ENCODE peak calls at places on chromosomes 16 and 17, in eight cellular contexts. Y, T, I, D, S, P, J and W are unnamed samples.

GRCh38 chr17:8071496-8071895 is 16.0 kb downstream of the ALOX12B start:
- DNase-seq in Y (no peak), T (no peak), I (no peak), D (no peak), S (no peak), P (no peak), J (no peak), W (no peak)

GRCh38 chr17:75850928-75851692 is 4.0 kb downstream of the WBP2 start:
- DNase-seq in Y (no peak), T (no peak), I (no peak), D (no peak), S (no peak), P (no peak), J (no peak), W (no peak)

GRCh38 chr16:57629516-57630401 is 1.3 kb downstream of the ADGRG1 start:
- DNase-seq in Y (no peak), T (no peak), I (no peak), D (no peak), S (no peak), P (no peak), J (no peak), W (no peak)

GRCh38 chr16:22933173-22933572 is 119.2 kb downstream of the HS3ST2 start:
- DNase-seq in Y (no peak), T (peak), I (no peak), D (no peak), S (no peak), P (no peak), J (no peak), W (no peak)

GRCh38 chr17:74742153-74742515 is 5.1 kb downstream of the RAB37 start:
- DNase-seq in Y (no peak), T (no peak), I (peak), D (peak), S (peak), P (no peak), J (peak), W (no peak)

GRCh38 chr17:78272914-78273258 is 41.5 kb downstream of the TMEM235 start:
- DNase-seq in Y (no peak), T (no peak), I (no peak), D (no peak), S (no peak), P (no peak), J (no peak), W (no peak)

GRCh38 chr17:44908761-44909326 is 6.5 kb downstream of the GFAP start:
- DNase-seq in Y (no peak), T (no peak), I (no peak), D (no peak), S (no peak), P (no peak), J (no peak), W (no peak)

GRCh38 chr16:72073831-72074230 is 10.8 kb downstream of the HPR start:
- DNase-seq in Y (no peak), T (no peak), I (peak), D (no peak), S (no peak), P (no peak), J (no peak), W (no peak)

GRCh38 chr17:71084219-71084618 is 914.9 kb downstream of the KCNJ2 start:
- DNase-seq in Y (no peak), T (peak), I (no peak), D (no peak), S (peak), P (peak), J (peak), W (no peak)

GRCh38 chr16:50925758-50926357 is 184.0 kb downstream of the CYLD start:
- DNase-seq in Y (no peak), T (no peak), I (no peak), D (no peak), S (no peak), P (no peak), J (no peak), W (no peak)

GRCh38 chr17:11245792-11246191 is 4.8 kb downstream of the SHISA6 start:
- DNase-seq in Y (no peak), T (no peak), I (no peak), D (no peak), S (no peak), P (no peak), J (no peak), W (no peak)

GRCh38 chr17:81126281-81127132 is 38.8 kb upstream of the PVALEF start:
- DNase-seq in Y (no peak), T (no peak), I (no peak), D (no peak), S (no peak), P (no peak), J (no peak), W (no peak)

GRCh38 chr17:51435641-51436091 is 175.3 kb downstream of the UTP18 start:
- DNase-seq in Y (peak), T (peak), I (peak), D (peak), S (peak), P (peak), J (peak), W (no peak)

DNA sequence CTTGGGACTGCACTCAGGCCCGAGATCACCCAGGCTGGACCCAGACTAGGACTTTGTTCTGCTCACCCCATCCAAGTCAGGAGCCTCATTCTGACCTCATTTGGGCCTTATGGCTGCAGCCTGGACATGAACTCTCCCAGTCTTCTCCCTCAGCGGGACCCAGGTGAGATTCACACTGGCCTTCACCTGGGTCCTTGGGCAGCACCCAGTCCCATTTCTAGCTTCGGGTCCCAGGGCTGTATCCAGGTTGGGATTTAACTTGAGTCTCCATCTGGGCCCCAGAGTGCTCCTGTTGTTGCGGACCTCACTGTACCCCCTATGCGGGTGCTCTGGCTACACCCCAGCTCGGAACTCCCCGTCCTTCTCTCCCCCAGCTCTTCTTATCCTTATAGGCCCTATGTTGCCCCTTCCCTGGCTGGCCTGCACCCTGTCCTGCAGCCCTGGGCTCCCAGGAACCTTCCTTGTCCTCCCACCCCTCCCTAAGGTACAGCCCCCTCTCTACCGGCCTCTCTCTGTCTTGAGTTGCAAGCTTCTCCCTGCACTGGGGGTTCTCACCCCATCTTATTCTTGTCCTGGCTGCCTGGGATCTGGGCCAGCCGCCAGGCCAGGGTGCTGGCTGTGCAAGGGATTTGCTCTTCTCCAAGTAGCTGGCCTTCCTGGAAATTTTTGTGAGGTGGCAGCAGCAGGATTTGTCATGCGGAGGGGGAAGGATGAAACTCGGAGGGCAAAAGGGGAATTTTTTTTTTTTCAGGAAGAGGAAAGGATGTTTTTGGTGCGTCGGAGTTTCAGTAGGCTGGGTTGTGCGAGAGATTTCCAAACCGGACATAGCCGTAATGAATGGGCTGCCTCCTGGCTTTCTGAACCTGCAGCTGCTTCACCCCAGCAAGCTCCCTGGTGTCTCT is 904 bp downstream of the MAP2K3 start:
- DNase-seq in Y (no peak), T (peak), I (no peak), D (no peak), S (peak), P (no peak), J (peak), W (no peak)
- TF ChIP-seq CTCF in Y (no peak), T (no peak), I (no peak), D (no peak), S (no peak), P (no peak), J (no peak), W (no peak)

GRCh38 chr17:20095366-20096080 is 86.4 kb downstream of the SPECC1 start:
- DNase-seq in Y (peak), T (peak), I (peak), D (no peak), S (no peak), P (peak), J (no peak), W (no peak)
- TF ChIP-seq CTCF in Y (peak), T (peak), I (peak), D (no peak), S (no peak), P (peak), J (no peak), W (no peak)

DNA sequence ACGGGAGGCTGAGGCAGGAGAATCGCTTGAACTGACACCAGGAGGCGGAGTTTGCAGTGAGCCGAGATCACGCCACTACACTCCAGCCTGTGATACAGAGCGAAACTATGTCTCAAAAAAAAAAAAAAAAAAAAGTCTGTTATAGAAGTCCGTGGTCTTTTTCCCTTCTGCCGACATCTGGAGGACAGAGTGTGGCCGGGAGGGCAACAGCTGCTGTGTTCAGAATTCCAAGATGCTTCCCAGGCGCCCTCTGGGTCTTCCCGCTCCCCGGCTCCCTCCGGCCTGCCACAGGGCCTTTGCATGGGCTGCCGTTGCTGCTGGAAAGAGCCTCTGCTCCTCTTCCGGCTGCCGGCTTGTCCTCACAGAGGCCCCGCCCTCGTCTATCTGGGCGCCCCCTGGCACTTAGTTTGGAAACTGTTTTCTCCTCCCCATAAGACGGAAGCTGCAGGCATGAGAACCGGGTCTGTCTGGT is 2.4 kb upstream of the CACNA1H start:
- DNase-seq in Y (no peak), T (no peak), I (no peak), D (no peak), S (peak), P (no peak), J (peak), W (no peak)
- TF ChIP-seq CTCF in Y (no peak), T (no peak), I (no peak), D (no peak), S (no peak), P (no peak), J (no peak), W (no peak)

DNA sequence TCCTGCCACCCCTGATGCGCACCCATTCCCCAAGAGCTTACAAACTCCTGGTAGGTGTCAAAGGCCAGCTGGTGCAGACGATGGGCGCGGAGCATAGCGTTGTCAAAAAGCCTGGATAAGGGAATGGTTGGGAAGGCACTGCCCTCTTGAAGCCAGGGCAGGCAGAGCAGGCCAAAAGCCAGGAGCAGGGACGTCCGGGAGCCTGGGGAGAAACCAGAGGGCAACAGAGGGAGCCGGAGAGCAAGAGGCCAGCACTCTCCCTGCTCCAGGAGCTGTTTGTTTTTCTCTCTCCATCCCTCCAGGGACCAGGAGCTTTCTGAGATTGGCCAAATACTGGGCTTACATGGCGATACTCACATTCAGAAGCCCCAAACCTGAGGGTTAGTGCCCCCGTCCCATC is 334 bp downstream of the GH1 start:
- DNase-seq in Y (no peak), T (no peak), I (no peak), D (no peak), S (no peak), P (no peak), J (no peak), W (no peak)
- TF ChIP-seq CTCF in Y (no peak), T (peak), I (no peak), D (no peak), S (no peak), P (no peak), J (no peak), W (no peak)